ENCODE peak calls at places on chromosomes 16 and 17, in six cellular contexts. W is ovary, U is fibroblast of mammary gland, T is PC-9, E is cardiac muscle cell, O is ascending aorta. A is an unnamed sample.

GRCh38 chr17:81036128-81036891 is 1.4 kb downstream of the BAIAP2 start:
- DNase-seq in T (no peak), E (no peak), W (no peak), O (no peak), U (peak; percentile 57), A (no peak)

GRCh38 chr16:88437367-88437964 is 15.6 kb upstream of the ZFPM1 start:
- DNase-seq in W (peak; percentile 64), E (peak; percentile 43), T (peak; percentile 30), O (no peak), U (peak; percentile 29), A (peak; percentile 87)

GRCh38 chr17:17493986-17494466 is 2.2 kb downstream of the RASD1 start:
- DNase-seq in U (no peak), O (no peak), W (no peak), E (no peak), T (no peak), A (no peak)

GRCh38 chr17:82468692-82469091 is 10.2 kb downstream of the NARF start:
- DNase-seq in U (no peak), O (no peak), T (no peak), E (peak; percentile 41), W (no peak), A (no peak)

GRCh38 chr16:85668676-85669424 is 19.9 kb downstream of the GINS2 start:
- DNase-seq in E (no peak), T (no peak), U (no peak), O (no peak), W (no peak), A (no peak)

GRCh38 chr17:43839670-43840101 is 6.7 kb upstream of the MPP3 start:
- DNase-seq in E (no peak), O (no peak), U (no peak), W (no peak), T (peak; percentile 80), A (no peak)

GRCh38 chr16:74468807-74469511 is 47.7 kb upstream of the CLEC18B start:
- DNase-seq in O (no peak), T (no peak), U (no peak), E (no peak), W (no peak), A (no peak)

GRCh38 chr17:79960788-79961522 is 74.7 kb downstream of the TBC1D16 start:
- DNase-seq in W (no peak), O (no peak), E (peak; percentile 17), U (no peak), T (no peak), A (no peak)

GRCh38 chr17:57999496-58000017 is 7.5 kb downstream of the SRSF1 start:
- DNase-seq in W (no peak), E (peak; percentile 84), U (peak; percentile 83), T (no peak), O (no peak), A (peak; percentile 27)

GRCh38 chr17:80832266-80832676 is 159.4 kb upstream of the CHMP6 start:
- DNase-seq in E (peak; percentile 75), O (no peak), T (no peak), U (peak; percentile 81), W (peak; percentile 64), A (no peak)

GRCh38 chr16:51193879-51194278 is 42.8 kb upstream of the SALL1 start:
- DNase-seq in W (no peak), O (no peak), T (no peak), U (no peak), E (no peak), A (no peak)

GRCh38 chr16:73058616-73059409 is 10.9 kb upstream of the ZFHX3 start:
- DNase-seq in O (no peak), U (peak; percentile 41), T (peak; percentile 34), E (peak; percentile 68), W (peak; percentile 53), A (peak; percentile 75)

GRCh38 chr17:80087346-80088265 is 13.8 kb upstream of the GAA start:
- DNase-seq in O (no peak), U (no peak), T (no peak), W (no peak), E (no peak), A (no peak)

DNA sequence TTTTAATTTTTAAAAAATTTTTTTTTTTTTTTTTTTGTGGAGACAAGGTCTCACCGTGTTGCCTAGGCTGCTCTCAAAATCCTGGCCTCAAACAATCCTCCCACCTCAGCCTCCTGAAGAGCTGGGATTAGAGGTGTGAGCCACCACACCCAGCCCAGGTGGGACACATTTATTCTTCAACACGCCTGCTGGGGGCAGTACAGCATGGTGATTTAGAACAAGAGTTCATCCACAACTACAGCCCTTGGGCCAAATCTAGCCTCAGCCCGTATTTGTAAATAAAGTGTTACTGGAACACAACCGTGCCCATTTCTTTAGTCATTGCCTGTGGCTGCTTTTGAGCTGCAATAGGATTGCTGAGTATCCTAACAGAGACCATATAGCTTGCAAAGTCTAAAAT is 92.8 kb downstream of the KATNIP start:
- DNase-seq in U (peak; percentile 43), O (no peak), E (peak; percentile 39), T (peak; percentile 15), W (no peak), A (no peak)
- TF ChIP-seq CTCF in U (no peak), O (no peak), E (peak; percentile 20), T (peak; percentile 49), W (no peak), A (no peak)

GRCh38 chr17:40284085-40284713 is 3.5 kb upstream of the CDC6 start:
- DNase-seq in O (no peak), U (peak; percentile 57), T (peak; percentile 57), W (no peak), E (peak; percentile 65), A (no peak)
- TF ChIP-seq CTCF in O (no peak), U (peak; percentile 41), T (peak; percentile 42), W (no peak), E (peak; percentile 36), A (no peak)

GRCh38 chr16:5500526-5500925 is 402.9 kb upstream of the EEF2KMT start:
- DNase-seq in O (no peak), W (no peak), T (no peak), E (no peak), U (no peak), A (no peak)

GRCh38 chr16:5502944-5503343 is 405.3 kb upstream of the EEF2KMT start:
- DNase-seq in U (no peak), T (no peak), O (no peak), E (no peak), W (no peak), A (no peak)

GRCh38 chr16:5504028-5504758 is 406.6 kb upstream of the EEF2KMT start:
- DNase-seq in T (no peak), O (no peak), W (no peak), U (no peak), E (no peak), A (no peak)

GRCh38 chr16:5505093-5505887 is 407.7 kb upstream of the EEF2KMT start:
- DNase-seq in U (no peak), E (no peak), T (no peak), O (no peak), W (no peak), A (no peak)

DNA sequence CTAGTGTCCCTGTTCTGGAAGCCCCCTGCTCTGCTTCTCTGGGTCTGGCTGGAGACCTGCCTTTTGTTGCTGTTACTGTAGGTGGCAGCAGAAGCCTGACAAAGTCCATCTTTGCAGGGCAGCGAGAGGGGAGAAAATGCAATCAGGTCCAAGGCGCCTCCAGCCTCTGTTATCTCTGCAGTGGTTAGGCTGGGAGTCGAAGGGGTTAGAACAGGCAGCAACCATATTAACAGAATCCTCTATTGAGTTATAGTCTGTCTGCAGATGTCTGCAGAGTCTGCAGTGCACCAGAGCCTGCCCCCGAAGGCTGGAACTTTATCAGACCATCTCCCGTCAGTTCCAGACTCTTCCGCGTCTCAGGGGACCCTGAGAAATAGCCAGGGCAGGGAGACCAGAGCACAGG is 404.9 kb upstream of the EEF2KMT start:
- DNase-seq in T (peak; percentile 9), W (no peak), E (no peak), U (no peak), O (no peak), A (peak; percentile 53)
- TF ChIP-seq CTCF in T (peak; percentile 51), W (no peak), E (no peak), U (no peak), O (no peak), A (peak; percentile 66)

GRCh38 chr17:59859444-59860025 is 33.2 kb downstream of the TUBD1 start:
- DNase-seq in U (peak; percentile 78), E (peak; percentile 80), W (no peak), T (no peak), O (no peak), A (no peak)
- TF ChIP-seq CTCF in U (peak; percentile 67), E (peak; percentile 58), W (peak; percentile 36), T (peak; percentile 90), O (peak; percentile 70), A (peak; percentile 20)

A was measured in nephron progenitor cell.